ENCODE peak calls at places on chromosomes 1 and 21, in seven cellular contexts. H, R, P, G, N, B and Z are unnamed samples.

GRCh38 chr21:33296156-33296555 is 28.6 kb upstream of the IFNAR1 start:
- DNase-seq in H (no peak), R (no peak), P (no peak), G (peak; percentile 33), N (no peak), B (no peak), Z (no peak)

GRCh38 chr1:18452550-18452949 is 28.2 kb upstream of the KLHDC7A start:
- DNase-seq in H (peak; percentile 65), R (peak; percentile 13), P (peak; percentile 92), G (no peak), N (no peak), B (peak; percentile 7), Z (no peak)

GRCh38 chr1:208682664-208683013 is 438.5 kb upstream of the PLXNA2 start:
- DNase-seq in H (peak; percentile 12), R (no peak), P (no peak), G (no peak), N (no peak), B (no peak), Z (no peak)

GRCh38 chr21:26877015-26877414 is 31.8 kb upstream of the ADAMTS1 start:
- DNase-seq in H (peak; percentile 38), R (no peak), P (no peak), G (no peak), N (no peak), B (no peak), Z (no peak)

GRCh38 chr1:23114424-23115079 is 54.1 kb downstream of the LUZP1 start:
- DNase-seq in H (no peak), R (no peak), P (no peak), G (no peak), N (no peak), B (no peak), Z (no peak)

GRCh38 chr1:206128192-206128591 is 11.0 kb upstream of the AVPR1B start:
- DNase-seq in H (no peak), R (no peak), P (no peak), G (no peak), N (no peak), B (no peak), Z (no peak)

GRCh38 chr1:39508857-39509305 is 17.4 kb downstream of the BMP8A start:
- DNase-seq in H (peak; percentile 54), R (peak; percentile 18), P (no peak), G (peak; percentile 53), N (no peak), B (no peak), Z (peak; percentile 54)

GRCh38 chr1:165476776-165477175 is 31.9 kb upstream of the RXRG start:
- DNase-seq in H (no peak), R (no peak), P (no peak), G (no peak), N (no peak), B (no peak), Z (no peak)

GRCh38 chr21:46188226-46189212 is 4.3 kb upstream of the SPATC1L start:
- DNase-seq in H (peak; percentile 72), R (peak; percentile 55), P (peak; percentile 80), G (no peak), N (no peak), B (no peak), Z (no peak)

GRCh38 chr1:7117599-7118281 is 332.5 kb downstream of the CAMTA1 start:
- DNase-seq in H (no peak), R (no peak), P (no peak), G (no peak), N (peak; percentile 5), B (no peak), Z (no peak)

GRCh38 chr1:120179420-120180348 is 3.4 kb upstream of the SEC22B start:
- DNase-seq in H (peak; percentile 5), R (no peak), P (no peak), G (no peak), N (no peak), B (no peak), Z (no peak)

GRCh38 chr1:120176092-120176855 is at the start of gene SEC22B:
- DNase-seq in H (peak; percentile 85), R (peak; percentile 89), P (peak; percentile 79), G (peak; percentile 62), N (peak; percentile 85), B (peak; percentile 83), Z (peak; percentile 63)

DNA sequence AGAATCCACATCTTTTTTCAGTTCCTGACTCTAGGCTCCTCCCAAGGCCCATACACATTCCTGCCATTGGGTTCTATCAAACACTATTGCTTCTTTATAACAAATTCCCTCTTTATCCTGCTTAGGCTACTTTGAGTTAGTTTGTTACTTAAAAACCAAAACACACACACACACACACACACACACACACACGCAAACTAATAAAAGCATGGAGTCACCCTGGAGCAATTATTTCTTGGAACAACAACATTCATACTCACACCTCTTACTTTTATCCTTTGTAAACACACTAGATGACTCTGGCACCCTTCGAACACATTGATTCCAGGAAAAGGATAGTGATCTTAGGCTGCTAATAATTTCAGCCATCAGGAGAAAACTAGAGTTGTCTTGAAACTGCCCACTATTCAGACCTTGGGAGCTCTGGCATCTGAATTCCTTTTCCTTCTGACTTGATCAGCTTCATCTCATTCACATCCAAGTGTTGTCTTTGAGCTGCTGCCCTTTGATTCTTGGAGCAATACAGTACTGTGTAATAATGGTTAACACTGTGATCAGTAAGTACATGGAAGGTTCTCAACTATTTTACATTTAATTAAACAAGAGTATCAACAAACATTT is 2.6 kb upstream of the SEC22B start:
- DNase-seq in H (peak; percentile 3), R (no peak), P (no peak), G (no peak), N (no peak), B (no peak), Z (no peak)
- TF ChIP-seq TAF1 in H (no peak), R (no peak), P (no peak), G (no peak), N (no peak), B (no peak), Z (no peak)

DNA sequence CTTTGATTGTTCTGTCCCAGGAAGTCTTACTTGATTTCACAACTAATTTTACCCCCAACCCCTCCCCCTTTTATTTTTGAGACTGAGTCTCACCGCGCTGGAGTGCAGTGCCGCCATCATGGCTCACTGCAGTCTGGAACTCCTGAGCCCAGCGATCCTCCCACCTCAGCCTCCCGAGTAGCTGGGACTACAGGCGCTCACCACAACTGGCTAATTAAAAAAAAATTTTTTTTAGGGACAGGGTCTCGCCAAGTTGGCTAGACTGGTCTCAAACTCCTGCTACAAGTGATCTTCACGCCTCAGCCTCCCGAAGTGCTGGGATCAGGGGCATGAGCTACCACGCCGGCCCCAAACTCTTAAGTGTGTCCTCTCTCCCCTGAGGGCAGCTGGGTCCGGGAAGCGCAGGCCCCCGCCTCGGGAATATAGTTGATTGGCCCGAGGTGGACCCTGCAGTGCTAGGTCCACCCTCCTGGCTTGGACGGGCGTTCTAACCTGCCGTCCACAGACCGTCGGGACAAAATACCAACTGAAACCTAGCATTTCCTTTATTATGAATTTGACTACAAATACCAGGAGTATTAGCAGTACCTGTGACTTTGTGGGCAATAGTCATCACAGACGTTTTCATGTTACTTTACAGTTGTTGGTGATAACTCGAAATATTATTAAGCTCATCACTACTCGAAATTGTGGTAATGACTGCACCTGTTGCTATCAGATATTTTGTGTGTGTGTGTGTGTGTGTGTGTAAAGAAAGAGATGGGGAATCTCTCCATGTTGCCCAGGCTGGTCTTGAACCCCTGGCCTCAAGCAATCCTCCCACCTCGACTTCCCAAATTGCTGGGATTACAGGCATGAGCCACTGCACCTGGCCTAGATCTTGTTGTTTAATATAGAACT is 642 bp upstream of the PARP1 start:
- DNase-seq in H (no peak), R (no peak), P (no peak), G (no peak), N (no peak), B (no peak), Z (no peak)
- TF ChIP-seq POLR2AphosphoS5 in H (no peak), R (no peak), P (no peak), G (no peak), N (no peak), B (no peak), Z (no peak)

GRCh38 chr21:36109868-36110267 is 25.0 kb upstream of the CBR3 start:
- DNase-seq in H (no peak), R (no peak), P (no peak), G (no peak), N (no peak), B (no peak), Z (no peak)

GRCh38 chr21:36103434-36103833 is 31.4 kb upstream of the CBR3 start:
- DNase-seq in H (no peak), R (no peak), P (no peak), G (no peak), N (no peak), B (no peak), Z (no peak)

GRCh38 chr21:36100971-36101641 is 31.3 kb downstream of the CBR1 start:
- DNase-seq in H (no peak), R (no peak), P (no peak), G (no peak), N (no peak), B (no peak), Z (no peak)

GRCh38 chr21:36104306-36105300 is 30.3 kb upstream of the CBR3 start:
- DNase-seq in H (peak; percentile 33), R (no peak), P (peak; percentile 40), G (no peak), N (peak; percentile 51), B (no peak), Z (no peak)

GRCh38 chr21:36105327-36105842 is 29.5 kb upstream of the CBR3 start:
- DNase-seq in H (no peak), R (no peak), P (no peak), G (no peak), N (no peak), B (no peak), Z (no peak)
- TF ChIP-seq TAF1 in H (no peak), R (no peak), P (no peak), G (no peak), N (no peak), B (no peak), Z (no peak)

GRCh38 chr1:235945775-235946565 is 79.3 kb upstream of the LYST start:
- DNase-seq in H (no peak), R (peak; percentile 79), P (no peak), G (no peak), N (no peak), B (peak; percentile 45), Z (peak; percentile 49)
- TF ChIP-seq POLR2AphosphoS5 in H (no peak), R (no peak), P (no peak), G (no peak), N (no peak), B (no peak), Z (no peak)